ENCODE peak calls at places on chromosomes 6 and 20, in seven cellular contexts. Q, O, U, A, C, F and M are unnamed samples.

GRCh38 chr6:89007209-89008001 is 44.0 kb upstream of the RNGTT start:
- DNase-seq in Q (no peak), O (no peak), U (no peak), A (peak; percentile 6), C (no peak), F (no peak), M (peak; percentile 63)

GRCh38 chr6:5995705-5996686 is 10.7 kb downstream of the NRN1 start:
- DNase-seq in Q (no peak), O (no peak), U (peak; percentile 19), A (peak; percentile 82), C (peak; percentile 43), F (peak; percentile 88), M (no peak)

GRCh38 chr6:48136856-48137255 is 25.9 kb upstream of the PTCHD4 start:
- DNase-seq in Q (no peak), O (no peak), U (no peak), A (peak; percentile 32), C (no peak), F (no peak), M (no peak)

GRCh38 chr20:46723039-46723438 is 13.6 kb downstream of the SLC2A10 start:
- DNase-seq in Q (no peak), O (no peak), U (no peak), A (no peak), C (no peak), F (no peak), M (no peak)

GRCh38 chr20:39117486-39117885 is 155.3 kb downstream of the DHX35 start:
- DNase-seq in Q (no peak), O (no peak), U (peak; percentile 43), A (peak; percentile 97), C (no peak), F (no peak), M (peak; percentile 97)

GRCh38 chr6:150410395-150410794 is 41.6 kb downstream of the IYD start:
- DNase-seq in Q (no peak), O (no peak), U (no peak), A (no peak), C (no peak), F (no peak), M (no peak)

GRCh38 chr20:63549679-63550282 is 2.2 kb upstream of the SRMS start:
- DNase-seq in Q (no peak), O (no peak), U (no peak), A (no peak), C (no peak), F (no peak), M (no peak)

GRCh38 chr6:149063443-149063842 is 254.1 kb upstream of the TAB2 start:
- DNase-seq in Q (no peak), O (no peak), U (no peak), A (no peak), C (peak; percentile 25), F (no peak), M (no peak)

GRCh38 chr6:133749427-133749826 is 139.5 kb upstream of the TCF21 start:
- DNase-seq in Q (no peak), O (no peak), U (no peak), A (no peak), C (no peak), F (no peak), M (no peak)

GRCh38 chr20:16622501-16622900 is 49.3 kb upstream of the KIF16B start:
- DNase-seq in Q (no peak), O (no peak), U (no peak), A (no peak), C (no peak), F (no peak), M (no peak)

GRCh38 chr6:56683882-56684281 is 41.2 kb upstream of the DST start:
- DNase-seq in Q (no peak), O (no peak), U (peak; percentile 93), A (peak; percentile 48), C (no peak), F (peak; percentile 79), M (peak; percentile 80)

GRCh38 chr20:23530937-23531567 is 37.2 kb downstream of the CST9L start:
- DNase-seq in Q (no peak), O (no peak), U (no peak), A (no peak), C (no peak), F (no peak), M (no peak)